ENCODE peak calls at places on chromosomes 12 and 14, in four cellular contexts. One of them, this sample, is unnamed. For H3K79me2, the result is how much of the 10 kb centered on the place peaks cover.

GRCh38 chr14:50521912-50522341 is 10.4 kb downstream of the MAP4K5 start:
- DNase-seq in SK-N-SH: no peak
- DNase-seq in GM12878: no peak
- DNase-seq in H1: no peak
- DNase-seq in this sample: peak

GRCh38 chr14:47278233-47278842 is 397.1 kb downstream of the MDGA2 start:
- DNase-seq in SK-N-SH: peak
- DNase-seq in H1: peak
- DNase-seq in GM12878: no peak
- DNase-seq in this sample: peak

GRCh38 chr12:88650715-88651114 is 70.4 kb upstream of the KITLG start:
- DNase-seq in SK-N-SH: no peak
- DNase-seq in H1: no peak
- DNase-seq in GM12878: no peak
- DNase-seq in this sample: no peak

GRCh38 chr12:123757555-123757954 is 4.5 kb upstream of the DNAH10 start:
- DNase-seq in SK-N-SH: no peak
- DNase-seq in H1: no peak
- DNase-seq in GM12878: no peak
- DNase-seq in this sample: no peak

GRCh38 chr12:102249073-102249854 is 51.6 kb upstream of the PMCH start:
- DNase-seq in GM12878: no peak
- DNase-seq in SK-N-SH: no peak
- DNase-seq in H1: no peak
- DNase-seq in this sample: no peak

GRCh38 chr12:51823875-51824565 is 24.5 kb downstream of the FIGNL2 start:
- DNase-seq in H1: no peak
- DNase-seq in GM12878: no peak
- DNase-seq in SK-N-SH: peak
- DNase-seq in this sample: peak

GRCh38 chr12:71846322-71846940 is 6.9 kb downstream of the TBC1D15 start:
- DNase-seq in SK-N-SH: peak
- DNase-seq in GM12878: no peak
- DNase-seq in H1: no peak
- DNase-seq in this sample: peak

GRCh38 chr12:120460157-120460556 is 9.4 kb downstream of the SRSF9 start:
- DNase-seq in SK-N-SH: no peak
- DNase-seq in GM12878: no peak
- DNase-seq in H1: no peak
- DNase-seq in this sample: no peak

GRCh38 chr12:131836714-131837397 is 8.7 kb downstream of the MMP17 start:
- DNase-seq in GM12878: no peak
- DNase-seq in SK-N-SH: no peak
- DNase-seq in H1: no peak
- DNase-seq in this sample: no peak

GRCh38 chr14:28784262-28785021 is 17.9 kb downstream of the FOXG1 start:
- DNase-seq in SK-N-SH: no peak
- DNase-seq in H1: no peak
- DNase-seq in GM12878: no peak
- DNase-seq in this sample: no peak

GRCh38 chr14:42149609-42150261 is 543.1 kb downstream of the LRFN5 start:
- DNase-seq in SK-N-SH: no peak
- DNase-seq in GM12878: no peak
- DNase-seq in H1: no peak
- DNase-seq in this sample: no peak

GRCh38 chr12:26471560-26471959 is 276.2 kb downstream of the SSPN start:
- DNase-seq in SK-N-SH: no peak
- DNase-seq in GM12878: peak
- DNase-seq in H1: no peak
- DNase-seq in this sample: no peak

DNA sequence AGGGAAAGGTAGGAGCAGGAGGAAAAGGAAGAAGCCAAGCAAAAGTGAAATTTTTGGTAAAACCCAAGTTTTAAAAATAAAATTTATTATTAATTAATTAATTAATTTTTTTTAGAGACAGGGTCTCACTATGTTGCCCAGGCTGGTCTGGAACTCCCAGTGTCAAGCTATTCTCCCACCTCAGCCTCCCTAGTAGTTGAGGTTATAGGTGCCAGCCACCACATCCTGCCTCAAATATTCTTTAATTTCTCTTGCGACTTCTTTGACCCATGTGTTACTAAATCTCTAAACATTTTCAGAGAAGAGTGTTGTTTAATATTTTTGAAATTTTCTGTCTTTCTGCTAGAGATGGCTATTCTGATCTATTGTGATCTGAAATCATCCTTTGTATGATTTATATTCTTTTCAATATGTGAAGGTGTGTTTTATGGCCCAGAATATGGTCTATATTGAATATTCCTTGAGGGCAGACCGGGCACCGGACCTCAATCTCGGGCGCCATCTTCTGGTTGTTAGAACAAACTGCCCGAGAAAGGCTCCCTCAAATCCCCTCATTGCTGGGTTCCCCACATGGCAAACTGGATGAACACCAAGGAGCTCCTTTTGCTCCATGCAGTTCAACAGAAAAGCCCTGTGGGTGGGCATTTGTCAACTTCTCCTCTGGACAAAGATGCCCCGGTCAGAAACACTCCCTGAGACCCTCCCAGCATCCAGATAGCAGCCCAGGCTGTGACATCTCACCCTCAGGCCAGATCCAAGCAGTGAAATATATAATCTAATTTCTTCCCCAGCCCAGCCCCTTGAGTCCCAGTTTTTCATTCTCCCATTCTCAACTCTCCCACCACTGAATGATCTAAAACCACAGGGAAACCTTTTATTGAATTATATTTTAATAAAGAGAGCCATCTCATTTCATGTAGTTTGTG is 110.5 kb downstream of the ASCL4 start:
- DNase-seq in SK-N-SH: peak
- DNase-seq in H1: peak
- DNase-seq in GM12878: no peak
- DNase-seq in this sample: peak
- TF ChIP-seq TCF12 in SK-N-SH: no peak
- TF ChIP-seq TCF12 in H1: no peak
- TF ChIP-seq TCF12 in GM12878: no peak
- TF ChIP-seq TCF12 in this sample: no peak

GRCh38 chr12:19477071-19477470 is 37.8 kb downstream of the AEBP2 start:
- DNase-seq in H1: no peak
- DNase-seq in SK-N-SH: no peak
- DNase-seq in GM12878: no peak
- DNase-seq in this sample: no peak

GRCh38 chr12:19474147-19474546 is 34.9 kb downstream of the AEBP2 start:
- DNase-seq in SK-N-SH: no peak
- DNase-seq in GM12878: no peak
- DNase-seq in H1: no peak
- DNase-seq in this sample: no peak
- H3K79me2 ChIP-seq in SK-N-SH: half or more
- H3K79me2 ChIP-seq in GM12878: under half
- H3K79me2 ChIP-seq in H1: half or more
- H3K79me2 ChIP-seq in this sample: under half

GRCh38 chr14:88934231-88934898 is 109.9 kb downstream of the TTC8 start:
- DNase-seq in SK-N-SH: no peak
- DNase-seq in H1: no peak
- DNase-seq in GM12878: no peak
- DNase-seq in this sample: no peak
- TF ChIP-seq TCF12 in SK-N-SH: no peak
- TF ChIP-seq TCF12 in H1: no peak
- TF ChIP-seq TCF12 in GM12878: no peak
- TF ChIP-seq TCF12 in this sample: no peak

GRCh38 chr14:70943838-70944237 is 36.6 kb downstream of the PCNX1 start:
- DNase-seq in SK-N-SH: no peak
- DNase-seq in H1: no peak
- DNase-seq in GM12878: no peak
- DNase-seq in this sample: no peak

GRCh38 chr14:70952485-70952884 is 45.2 kb downstream of the PCNX1 start:
- DNase-seq in GM12878: no peak
- DNase-seq in H1: no peak
- DNase-seq in SK-N-SH: no peak
- DNase-seq in this sample: no peak

GRCh38 chr14:70942342-70942706 is 35.1 kb downstream of the PCNX1 start:
- DNase-seq in H1: no peak
- DNase-seq in GM12878: no peak
- DNase-seq in SK-N-SH: no peak
- DNase-seq in this sample: no peak

DNA sequence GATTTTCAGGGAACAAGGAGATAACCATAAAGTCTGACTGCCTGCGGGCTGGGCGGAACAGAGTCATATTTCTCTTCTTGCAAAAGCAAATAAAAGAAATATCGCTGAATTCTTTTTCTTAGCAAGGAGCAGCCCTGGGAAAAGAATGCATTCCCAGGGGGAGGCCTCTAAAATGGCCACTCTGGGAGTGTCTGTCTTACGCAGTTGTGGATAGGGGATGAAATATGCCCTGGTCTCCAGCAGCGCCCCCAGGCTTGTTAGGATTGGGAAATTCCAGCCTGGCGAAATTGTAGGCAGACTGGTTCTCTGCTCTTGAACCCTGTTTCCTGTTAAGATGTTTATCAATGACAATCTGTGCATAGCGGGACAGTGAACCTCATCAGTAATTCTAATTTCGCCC is 40.5 kb downstream of the PCNX1 start:
- DNase-seq in H1: no peak
- DNase-seq in SK-N-SH: no peak
- DNase-seq in GM12878: no peak
- DNase-seq in this sample: no peak
- H3K79me2 ChIP-seq in H1: under half
- H3K79me2 ChIP-seq in SK-N-SH: half or more
- H3K79me2 ChIP-seq in GM12878: under half
- H3K79me2 ChIP-seq in this sample: under half

DNA sequence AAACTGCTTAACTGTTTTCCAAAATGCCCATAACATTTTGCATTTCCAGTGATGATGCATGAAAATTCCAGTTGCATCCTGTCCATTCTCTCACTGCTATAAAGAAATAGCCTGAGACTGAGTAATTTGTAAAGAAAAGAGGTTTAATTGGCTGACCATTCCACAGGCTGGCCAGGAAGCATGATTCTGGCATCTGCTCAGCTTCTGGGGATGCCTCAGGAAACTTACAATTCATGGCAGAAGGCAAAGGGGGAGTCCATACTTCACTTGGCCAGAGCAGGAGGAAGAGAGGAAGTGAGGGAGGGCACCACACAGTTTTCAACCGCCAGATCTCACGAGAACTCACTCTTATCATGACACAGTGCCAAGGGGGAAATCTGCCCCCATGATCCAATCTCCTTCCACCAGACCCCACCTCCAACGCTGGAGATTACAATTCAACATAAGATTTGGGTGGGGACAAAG is 18.2 kb upstream of the CLEC2D start:
- DNase-seq in SK-N-SH: no peak
- DNase-seq in H1: no peak
- DNase-seq in GM12878: no peak
- DNase-seq in this sample: no peak
- TF ChIP-seq TCF12 in SK-N-SH: no peak
- TF ChIP-seq TCF12 in H1: no peak
- TF ChIP-seq TCF12 in GM12878: no peak
- TF ChIP-seq TCF12 in this sample: no peak

DNA sequence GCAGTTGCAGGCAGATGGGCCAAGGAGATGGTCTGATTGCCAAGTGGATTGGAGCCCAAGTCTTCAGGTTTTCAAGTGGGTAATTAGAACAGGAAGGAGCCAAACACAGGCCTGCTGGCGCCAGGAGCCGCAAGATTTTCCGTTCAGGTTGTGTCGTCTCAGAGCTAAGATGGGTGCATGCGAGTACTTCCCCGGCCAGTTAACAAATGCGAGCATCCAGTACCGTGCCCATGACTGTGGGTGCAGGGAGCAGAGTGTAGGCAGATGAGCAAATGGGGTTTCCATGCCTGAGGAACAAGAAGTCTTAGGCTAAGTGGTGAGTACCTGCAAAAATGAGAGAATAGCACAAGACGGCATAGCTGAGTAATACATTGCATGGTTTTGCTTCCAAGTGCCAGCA is 90.5 kb downstream of the CHST11 start:
- DNase-seq in SK-N-SH: no peak
- DNase-seq in GM12878: no peak
- DNase-seq in H1: no peak
- DNase-seq in this sample: no peak
- H3K79me2 ChIP-seq in SK-N-SH: under half
- H3K79me2 ChIP-seq in GM12878: under half
- H3K79me2 ChIP-seq in H1: under half
- H3K79me2 ChIP-seq in this sample: under half

GRCh38 chr12:95215925-95216324 is 1.3 kb downstream of the FGD6 start:
- DNase-seq in SK-N-SH: no peak
- DNase-seq in H1: no peak
- DNase-seq in GM12878: no peak
- DNase-seq in this sample: peak
- TF ChIP-seq TCF12 in SK-N-SH: no peak
- TF ChIP-seq TCF12 in H1: no peak
- TF ChIP-seq TCF12 in GM12878: no peak
- TF ChIP-seq TCF12 in this sample: no peak

DNA sequence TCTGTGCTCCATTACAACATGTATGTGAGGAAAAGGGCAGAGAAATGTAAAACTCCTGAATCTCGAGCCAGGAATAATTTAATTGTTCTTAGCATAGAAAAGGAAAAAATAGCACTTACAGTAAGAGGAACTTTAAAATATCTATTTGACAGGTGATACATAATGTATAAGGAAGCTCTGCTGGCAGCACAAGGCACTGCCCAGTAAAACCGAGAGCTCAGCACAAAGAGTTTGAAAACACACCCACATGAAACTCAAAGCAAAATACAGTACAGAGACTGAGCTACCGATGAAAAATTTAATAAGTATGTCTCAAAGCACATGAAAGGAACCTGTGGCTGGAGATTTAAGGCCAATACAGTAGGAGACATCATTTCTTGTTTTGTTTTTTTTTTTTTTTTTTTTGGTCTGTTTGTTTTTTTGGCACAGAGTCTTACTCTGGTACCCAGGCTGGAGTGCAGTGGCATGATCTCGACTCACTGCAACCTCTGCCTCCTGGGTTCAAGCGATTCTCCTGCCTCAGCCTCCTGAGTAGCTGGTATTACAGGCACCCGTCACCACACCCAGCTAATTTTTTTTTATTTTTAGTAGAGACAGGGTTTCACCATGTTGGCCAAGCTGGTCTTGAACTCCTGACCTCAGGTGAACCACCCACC is 19.2 kb downstream of the CLIP1 start:
- DNase-seq in H1: no peak
- DNase-seq in SK-N-SH: no peak
- DNase-seq in GM12878: no peak
- DNase-seq in this sample: no peak
- H3K79me2 ChIP-seq in H1: under half
- H3K79me2 ChIP-seq in SK-N-SH: half or more
- H3K79me2 ChIP-seq in GM12878: under half
- H3K79me2 ChIP-seq in this sample: under half

This sample was measured in HepG2.